ENCODE peak calls at places on chromosomes 2 and 18, in six cellular contexts. U is A549, Q is right cardiac atrium, A is astrocyte of the spinal cord, Z is AG04449, C is NCI-H1092 treated with DMSO at 0.1 percent for 48 hours. N is an unnamed sample.

GRCh38 chr2:10256525-10257031 is 46.1 kb upstream of the HPCAL1 start:
- DNase-seq in Z (no peak), U (no peak), A (no peak), C (peak; percentile 1), Q (no peak), N (peak; percentile 23)

GRCh38 chr18:24727685-24728084 is 267.2 kb downstream of the HRH4 start:
- DNase-seq in U (no peak), A (no peak), Z (no peak), Q (no peak), C (no peak), N (no peak)

GRCh38 chr18:7516505-7517117 is 50.5 kb upstream of the PTPRM start:
- DNase-seq in Z (no peak), U (no peak), A (no peak), Q (no peak), C (peak; percentile 23), N (no peak)

GRCh38 chr2:7878786-7879515 is 802.9 kb upstream of the ID2 start:
- DNase-seq in C (no peak), A (no peak), Q (peak; percentile 19), Z (no peak), U (no peak), N (no peak)

GRCh38 chr18:5515007-5515744 is 28.6 kb downstream of the EPB41L3 start:
- DNase-seq in Q (no peak), Z (no peak), U (no peak), C (peak; percentile 73), A (no peak), N (no peak)

GRCh38 chr2:218645126-218645525 is 14.3 kb downstream of the ZNF142 start:
- DNase-seq in Q (no peak), C (no peak), A (peak; percentile 59), U (no peak), Z (no peak), N (no peak)

GRCh38 chr2:64766841-64767669 is 113.3 kb upstream of the SERTAD2 start:
- DNase-seq in Q (no peak), Z (no peak), U (no peak), C (no peak), A (peak; percentile 57), N (no peak)

GRCh38 chr2:236688563-236689392 is 119.2 kb downstream of the ACKR3 start:
- DNase-seq in C (no peak), A (no peak), Z (no peak), U (no peak), Q (no peak), N (no peak)

GRCh38 chr2:119790466-119790865 is 30.7 kb downstream of the PTPN4 start:
- DNase-seq in Z (no peak), C (no peak), U (no peak), Q (no peak), A (no peak), N (no peak)

GRCh38 chr2:27123302-27124150 is at the start of gene ABHD1:
- DNase-seq in Q (peak; percentile 71), C (no peak), U (peak; percentile 69), Z (no peak), A (peak; percentile 1), N (peak; percentile 88)

GRCh38 chr18:46337206-46337710 is 233.1 kb downstream of the HAUS1 start:
- DNase-seq in U (no peak), Z (no peak), Q (no peak), A (no peak), C (peak; percentile 73), N (no peak)